ENCODE peak calls at places on chromosomes 1 and 21, in eight cellular contexts. U, O, H, V, X, C, P and Q are unnamed samples.

GRCh38 chr21:16535100-16535418 is 805.3 kb downstream of the USP25 start:
- DNase-seq in U (no peak), O (peak; percentile 92), H (peak; percentile 61), V (no peak), X (no peak), C (no peak), P (peak; percentile 86), Q (peak; percentile 87)

GRCh38 chr1:107529511-107530149 is 388.8 kb downstream of the NTNG1 start:
- DNase-seq in U (peak; percentile 35), O (peak; percentile 78), H (peak; percentile 26), V (peak; percentile 57), X (peak; percentile 64), C (peak; percentile 72), P (no peak), Q (no peak)

GRCh38 chr1:113978863-113979702 is at the start of gene OLFML3:
- DNase-seq in U (peak; percentile 30), O (peak; percentile 98), H (peak; percentile 86), V (peak; percentile 73), X (peak; percentile 87), C (peak; percentile 98), P (peak; percentile 82), Q (peak; percentile 85)

GRCh38 chr1:227357229-227358078 is 39.2 kb upstream of the CDC42BPA start:
- DNase-seq in U (peak; percentile 39), O (peak; percentile 88), H (peak; percentile 96), V (peak; percentile 85), X (peak; percentile 52), C (peak; percentile 82), P (peak; percentile 67), Q (peak; percentile 80)

GRCh38 chr1:179016694-179017382 is 8.9 kb upstream of the FAM20B start:
- DNase-seq in U (no peak), O (peak; percentile 93), H (peak; percentile 45), V (peak; percentile 87), X (peak; percentile 89), C (peak; percentile 94), P (peak; percentile 84), Q (peak; percentile 94)

GRCh38 chr1:44485229-44485932 is 80.3 kb downstream of the RNF220 start:
- DNase-seq in U (peak; percentile 43), O (peak; percentile 78), H (peak; percentile 90), V (peak; percentile 78), X (no peak), C (peak; percentile 75), P (no peak), Q (no peak)

GRCh38 chr1:2212542-2213491 is 15.3 kb upstream of the SKI start:
- DNase-seq in U (no peak), O (peak; percentile 99), H (peak; percentile 97), V (peak; percentile 83), X (peak; percentile 50), C (peak; percentile 96), P (peak; percentile 90), Q (peak; percentile 97)

GRCh38 chr1:69321311-69321710 is 246.4 kb upstream of the LRRC7 start:
- DNase-seq in U (no peak), O (no peak), H (no peak), V (no peak), X (no peak), C (no peak), P (no peak), Q (no peak)

GRCh38 chr1:164191191-164191590 is 367.8 kb upstream of the PBX1 start:
- DNase-seq in U (no peak), O (no peak), H (no peak), V (no peak), X (no peak), C (no peak), P (no peak), Q (no peak)

GRCh38 chr1:212287261-212287895 is 2.2 kb downstream of the PPP2R5A start:
- DNase-seq in U (no peak), O (peak; percentile 8), H (no peak), V (no peak), X (no peak), C (peak; percentile 19), P (no peak), Q (no peak)

GRCh38 chr1:162248854-162249535 is 127.7 kb downstream of the SPATA46 start:
- DNase-seq in U (no peak), O (peak; percentile 14), H (peak; percentile 10), V (no peak), X (no peak), C (no peak), P (no peak), Q (no peak)

GRCh38 chr1:11570821-11571220 is 83.4 kb downstream of the FBXO2 start:
- DNase-seq in U (no peak), O (no peak), H (no peak), V (no peak), X (no peak), C (no peak), P (no peak), Q (no peak)

GRCh38 chr1:2112280-2112701 is 62.1 kb downstream of the PRKCZ start:
- DNase-seq in U (no peak), O (no peak), H (no peak), V (no peak), X (no peak), C (no peak), P (peak; percentile 9), Q (peak; percentile 2)

GRCh38 chr1:89844860-89845259 is 24.0 kb downstream of the LRRC8D start:
- DNase-seq in U (no peak), O (no peak), H (no peak), V (no peak), X (no peak), C (no peak), P (no peak), Q (no peak)

GRCh38 chr1:152842556-152842955 is at the start of gene LCE6A:
- DNase-seq in U (no peak), O (no peak), H (no peak), V (no peak), X (no peak), C (no peak), P (no peak), Q (no peak)
- H3K9me3 ChIP-seq in U (no peaks in the 10 kb centered on the region), O (no peaks in the 10 kb centered on the region), H (no peaks in the 10 kb centered on the region), V (no peaks in the 10 kb centered on the region), X (no peaks in the 10 kb centered on the region), C (no peaks in the 10 kb centered on the region), P (no peaks in the 10 kb centered on the region), Q (no peaks in the 10 kb centered on the region)

GRCh38 chr1:31782066-31782762 is 18.1 kb upstream of the ADGRB2 start:
- DNase-seq in U (no peak), O (no peak), H (no peak), V (no peak), X (no peak), C (no peak), P (no peak), Q (no peak)

GRCh38 chr1:31779687-31780086 is 15.5 kb upstream of the ADGRB2 start:
- DNase-seq in U (no peak), O (no peak), H (no peak), V (no peak), X (no peak), C (no peak), P (no peak), Q (no peak)

GRCh38 chr1:31781138-31782065 is 17.3 kb upstream of the ADGRB2 start:
- DNase-seq in U (no peak), O (no peak), H (no peak), V (peak; percentile 55), X (no peak), C (no peak), P (no peak), Q (no peak)

GRCh38 chr1:31778763-31779488 is 14.8 kb upstream of the ADGRB2 start:
- DNase-seq in U (no peak), O (no peak), H (no peak), V (peak; percentile 54), X (no peak), C (no peak), P (no peak), Q (no peak)

GRCh38 chr1:31780632-31781031 is 16.5 kb upstream of the ADGRB2 start:
- DNase-seq in U (no peak), O (no peak), H (no peak), V (peak; percentile 60), X (no peak), C (no peak), P (no peak), Q (no peak)
- H3K4me1 ChIP-seq in U (peaks cover 5% of the 10 kb centered on the region), O (no peaks in the 10 kb centered on the region), H (no peaks in the 10 kb centered on the region), V (peaks cover 18% of the 10 kb centered on the region), X (no peaks in the 10 kb centered on the region), C (peaks cover 9% of the 10 kb centered on the region), P (no peaks in the 10 kb centered on the region), Q (peaks cover 4% of the 10 kb centered on the region)

DNA sequence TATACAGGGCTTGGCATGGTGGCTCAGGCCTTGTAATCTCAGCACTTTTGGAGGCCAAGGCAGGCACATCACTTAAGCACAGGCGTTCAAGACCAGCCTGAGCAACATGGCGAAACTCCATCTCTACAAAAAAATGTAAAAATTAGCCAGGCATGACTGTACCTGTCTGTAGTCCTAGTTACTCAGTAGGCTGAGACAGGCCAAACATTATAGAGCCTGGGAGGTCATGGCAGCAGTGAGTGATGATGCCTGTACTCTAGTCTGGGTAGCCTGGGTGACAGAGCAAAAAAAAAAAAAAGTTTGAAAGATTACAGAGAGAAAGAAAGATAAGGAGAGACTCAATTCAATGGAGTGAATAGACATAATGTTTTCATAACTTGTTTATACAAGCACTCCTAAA is 556.5 kb upstream of the BRINP3 start:
- DNase-seq in U (no peak), O (no peak), H (no peak), V (no peak), X (no peak), C (no peak), P (no peak), Q (no peak)
- H3K9me3 ChIP-seq in U (no peaks in the 10 kb centered on the region), O (no peaks in the 10 kb centered on the region), H (no peaks in the 10 kb centered on the region), V (peaks cover 2% of the 10 kb centered on the region), X (no peaks in the 10 kb centered on the region), C (peaks cover 4% of the 10 kb centered on the region), P (no peaks in the 10 kb centered on the region), Q (no peaks in the 10 kb centered on the region)

GRCh38 chr1:214568328-214568727 is 16.9 kb upstream of the PTPN14 start:
- DNase-seq in U (no peak), O (peak; percentile 54), H (peak; percentile 71), V (no peak), X (no peak), C (peak; percentile 47), P (no peak), Q (peak; percentile 57)

GRCh38 chr1:214570442-214570841 is 19.0 kb upstream of the PTPN14 start:
- DNase-seq in U (no peak), O (peak; percentile 82), H (peak; percentile 83), V (no peak), X (no peak), C (peak; percentile 44), P (no peak), Q (no peak)

GRCh38 chr1:214571281-214571680 is 19.9 kb upstream of the PTPN14 start:
- DNase-seq in U (no peak), O (no peak), H (no peak), V (no peak), X (no peak), C (no peak), P (no peak), Q (no peak)

GRCh38 chr1:214567481-214567980 is 16.1 kb upstream of the PTPN14 start:
- DNase-seq in U (no peak), O (no peak), H (no peak), V (no peak), X (no peak), C (no peak), P (no peak), Q (no peak)

DNA sequence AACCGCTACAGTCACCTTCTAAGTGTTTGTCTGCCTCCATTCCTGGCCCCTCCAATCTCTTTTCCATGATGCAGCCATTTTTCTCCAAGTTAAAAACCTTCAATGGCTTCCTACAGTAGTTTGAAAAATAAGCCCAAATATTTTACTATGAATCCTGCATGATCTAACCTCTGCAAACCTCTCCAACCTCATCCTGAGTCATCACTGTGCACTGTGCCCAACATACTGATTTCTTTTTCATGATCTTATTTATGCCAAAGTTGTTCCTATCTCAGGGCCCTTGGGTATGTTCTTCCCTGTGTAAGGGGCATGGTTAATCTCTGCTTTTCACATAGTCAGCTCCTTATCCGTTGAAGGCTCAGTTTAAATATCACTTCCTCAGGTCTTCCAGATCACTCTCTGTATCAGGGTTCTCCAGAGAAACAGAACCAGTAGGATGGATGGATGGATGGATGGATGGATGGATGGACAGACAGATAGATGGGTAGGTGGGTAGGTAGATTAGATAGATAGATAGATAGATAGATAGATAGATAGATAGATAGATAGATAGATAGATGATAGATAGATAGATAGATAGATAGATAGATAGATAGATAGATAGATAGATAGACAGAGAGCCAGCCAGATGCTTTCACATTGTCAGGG is 18.1 kb upstream of the PTPN14 start:
- DNase-seq in U (no peak), O (peak; percentile 87), H (peak; percentile 39), V (no peak), X (no peak), C (peak; percentile 38), P (no peak), Q (no peak)
- H3K4me1 ChIP-seq in U (peaks cover 52% of the 10 kb centered on the region), O (peaks cover 67% of the 10 kb centered on the region), H (peaks cover 48% of the 10 kb centered on the region), V (no peaks in the 10 kb centered on the region), X (no peaks in the 10 kb centered on the region), C (peaks cover 50% of the 10 kb centered on the region), P (peaks cover 15% of the 10 kb centered on the region), Q (peaks cover 2% of the 10 kb centered on the region)